ENCODE peak calls at places on chromosomes 11 and 22, in seven cellular contexts. G is AG09309, F is islet precursor cell, T is fibroblast of the aortic adventitia, H is NAMALWA, R is fibroblast of mammary gland, P is suprapubic skin. Z is an unnamed sample.

GRCh38 chr11:68940651-68941323 is 37.1 kb downstream of the IGHMBP2 start:
- DNase-seq in P (no peak), T (no peak), H (no peak), F (peak; percentile 46), G (no peak), R (no peak), Z (no peak)

GRCh38 chr11:69005631-69006368 is 7.2 kb downstream of the MRGPRF start:
- DNase-seq in R (no peak), T (no peak), F (peak; percentile 47), G (no peak), H (no peak), P (peak; percentile 77), Z (no peak)

GRCh38 chr11:26137651-26138050 is 194.3 kb upstream of the ANO3 start:
- DNase-seq in T (peak; percentile 7), G (no peak), H (no peak), F (no peak), P (no peak), R (peak; percentile 6), Z (no peak)

GRCh38 chr22:25759825-25760231 is 17.8 kb downstream of the MYO18B start:
- DNase-seq in F (no peak), H (no peak), G (peak; percentile 94), P (no peak), R (peak; percentile 98), T (peak; percentile 98), Z (peak; percentile 88)

GRCh38 chr11:70865356-70865755 is 387.0 kb downstream of the SHANK2 start:
- DNase-seq in G (no peak), F (no peak), H (no peak), T (no peak), R (no peak), P (no peak), Z (no peak)

GRCh38 chr11:16155448-16155847 is 200.9 kb downstream of the SOX6 start:
- DNase-seq in G (no peak), F (no peak), P (no peak), T (no peak), H (no peak), R (no peak), Z (no peak)

GRCh38 chr11:32006799-32007388 is 84.0 kb upstream of the RCN1 start:
- DNase-seq in R (peak; percentile 50), H (peak; percentile 71), T (peak; percentile 60), P (no peak), G (peak; percentile 7), F (peak; percentile 64), Z (no peak)

GRCh38 chr11:78032090-78032489 is 9.0 kb upstream of the KCTD14 start:
- DNase-seq in T (no peak), G (no peak), R (no peak), F (no peak), P (no peak), H (no peak), Z (no peak)

GRCh38 chr11:25615841-25616240 is 716.1 kb upstream of the ANO3 start:
- DNase-seq in H (no peak), F (no peak), P (no peak), R (no peak), T (no peak), G (no peak), Z (no peak)

GRCh38 chr11:61124574-61125309 is 22.5 kb downstream of the CD5 start:
- DNase-seq in H (no peak), T (no peak), P (no peak), F (peak; percentile 75), R (no peak), G (no peak), Z (no peak)

GRCh38 chr11:64835616-64836447 is 8.6 kb downstream of the CDC42BPG start:
- DNase-seq in H (no peak), T (no peak), F (no peak), R (no peak), G (no peak), P (no peak), Z (no peak)

GRCh38 chr11:61114913-61115312 is 12.6 kb downstream of the CD5 start:
- DNase-seq in F (no peak), H (no peak), R (no peak), P (no peak), T (no peak), G (no peak), Z (no peak)

GRCh38 chr11:10592331-10592730 is 23.9 kb upstream of the LYVE1 start:
- DNase-seq in H (no peak), P (no peak), R (peak; percentile 84), G (peak; percentile 86), T (peak; percentile 94), F (no peak), Z (peak; percentile 34)

GRCh38 chr11:3164138-3164539 is 971 bp downstream of the OSBPL5 start:
- DNase-seq in P (no peak), T (no peak), G (no peak), H (no peak), R (no peak), F (no peak), Z (no peak)

GRCh38 chr11:64186205-64187165 is 514 bp downstream of the STIP1 start:
- DNase-seq in P (no peak), R (no peak), H (peak; percentile 37), F (peak; percentile 57), T (peak; percentile 15), G (no peak), Z (no peak)

GRCh38 chr11:108929241-108929640 is 264.4 kb downstream of the DDX10 start:
- DNase-seq in F (no peak), P (no peak), H (no peak), G (peak; percentile 90), T (peak; percentile 95), R (peak; percentile 99), Z (no peak)

GRCh38 chr11:35260342-35260985 is 121.5 kb downstream of the CD44 start:
- DNase-seq in F (no peak), H (no peak), G (peak; percentile 54), R (peak; percentile 91), T (peak; percentile 81), P (no peak), Z (no peak)

GRCh38 chr11:121473064-121473777 is 20.5 kb upstream of the SORL1-AS1 start:
- DNase-seq in P (no peak), H (no peak), T (peak; percentile 77), R (peak; percentile 71), F (no peak), G (peak; percentile 13), Z (no peak)

GRCh38 chr11:69073445-69073844 is 24.7 kb downstream of the TPCN2 start:
- DNase-seq in F (no peak), G (no peak), P (no peak), H (no peak), T (no peak), R (no peak), Z (no peak)

GRCh38 chr11:2307733-2308331 is 6.0 kb downstream of the TSPAN32 start:
- DNase-seq in G (no peak), P (peak; percentile 72), F (no peak), T (no peak), H (no peak), R (no peak), Z (no peak)

GRCh38 chr11:118343248-118343647 is 743 bp upstream of the CD3D start:
- DNase-seq in P (no peak), R (no peak), F (no peak), T (no peak), H (no peak), G (no peak), Z (no peak)

GRCh38 chr11:120137187-120137610 is 714 bp downstream of the TRIM29 start:
- DNase-seq in R (no peak), T (no peak), G (no peak), H (no peak), F (peak; percentile 42), P (peak; percentile 67), Z (no peak)